ENCODE peak calls at places on chromosomes 5 and 9, in seven cellular contexts. P is tibial artery, X is H9, M is cardiac muscle cell, D is ovary, V is adrenal gland, G is psoas muscle. R is an unnamed sample. For H3K4me1, the result is how much of the 10 kb centered on the place peaks cover.

GRCh38 chr5:14569948-14570691 is 11.5 kb upstream of the OTULINL start:
- DNase-seq in P (no peak), X (no peak), M (no peak), D (no peak), V (no peak), G (no peak), R (no peak)

GRCh38 chr5:54243483-54244080 is 66.8 kb downstream of the ARL15 start:
- DNase-seq in P (no peak), X (no peak), M (peak), D (no peak), V (peak), G (no peak), R (no peak)

GRCh38 chr5:146165469-146165868 is 17.0 kb downstream of the LARS1 start:
- DNase-seq in P (no peak), X (no peak), M (no peak), D (no peak), V (no peak), G (no peak), R (no peak)

GRCh38 chr9:124420991-124421543 is 5.8 kb upstream of the PSMB7 start:
- DNase-seq in P (no peak), X (no peak), M (no peak), D (no peak), V (no peak), G (no peak), R (no peak)

GRCh38 chr9:134458111-134458845 is 132.0 kb downstream of the RXRA start:
- DNase-seq in P (no peak), X (no peak), M (peak), D (peak), V (no peak), G (no peak), R (no peak)

GRCh38 chr5:1732955-1733354 is 66.7 kb downstream of the MRPL36 start:
- DNase-seq in P (peak), X (peak), M (no peak), D (no peak), V (no peak), G (no peak), R (no peak)

GRCh38 chr9:114180701-114181582 is 25.6 kb downstream of the COL27A1 start:
- DNase-seq in P (no peak), X (no peak), M (peak), D (peak), V (no peak), G (no peak), R (peak)

GRCh38 chr9:6096821-6097220 is 81.4 kb upstream of the RANBP6 start:
- DNase-seq in P (no peak), X (no peak), M (peak), D (no peak), V (no peak), G (no peak), R (no peak)

GRCh38 chr5:164376840-164377239 is 871.4 kb downstream of the MAT2B start:
- DNase-seq in P (no peak), X (no peak), M (no peak), D (no peak), V (no peak), G (no peak), R (no peak)

GRCh38 chr5:31733365-31733764 is 94.4 kb downstream of the PDZD2 start:
- DNase-seq in P (no peak), X (no peak), M (peak), D (no peak), V (no peak), G (no peak), R (no peak)

GRCh38 chr9:21985964-21986667 is 8.1 kb downstream of the CDKN2A start:
- DNase-seq in P (no peak), X (no peak), M (no peak), D (no peak), V (no peak), G (no peak), R (no peak)

GRCh38 chr9:80635065-80635464 is 1054.3 kb downstream of the TLE1 start:
- DNase-seq in P (no peak), X (no peak), M (no peak), D (no peak), V (no peak), G (no peak), R (no peak)

GRCh38 chr9:86187121-86187520 is 72.3 kb downstream of the C9orf153 start:
- DNase-seq in P (no peak), X (peak), M (no peak), D (no peak), V (no peak), G (no peak), R (no peak)

GRCh38 chr9:86854898-86855523 is 92.3 kb downstream of the GAS1 start:
- DNase-seq in P (no peak), X (peak), M (peak), D (peak), V (peak), G (no peak), R (no peak)

GRCh38 chr5:23977996-23978395 is 470.6 kb downstream of the PRDM9 start:
- DNase-seq in P (no peak), X (peak), M (no peak), D (no peak), V (no peak), G (no peak), R (no peak)

GRCh38 chr5:178381921-178382688 is 149.5 kb upstream of the PHYKPL start:
- DNase-seq in P (no peak), X (no peak), M (no peak), D (peak), V (no peak), G (no peak), R (no peak)

GRCh38 chr5:8844847-8845246 is 701.0 kb downstream of the SEMA5A start:
- DNase-seq in P (no peak), X (no peak), M (peak), D (no peak), V (no peak), G (peak), R (no peak)

GRCh38 chr9:70639853-70640814 is 225.7 kb upstream of the KLF9 start:
- DNase-seq in P (no peak), X (no peak), M (peak), D (no peak), V (peak), G (no peak), R (no peak)

GRCh38 chr5:127072861-127073846 is at the start of gene C5orf63:
- DNase-seq in P (peak), X (peak), M (peak), D (peak), V (peak), G (peak), R (peak)

GRCh38 chr5:149452665-149453617 is 73.8 kb upstream of the IL17B start:
- DNase-seq in P (peak), X (peak), M (peak), D (peak), V (no peak), G (peak), R (peak)

GRCh38 chr5:95081500-95082355 is 203.2 kb downstream of the MCTP1 start:
- DNase-seq in P (peak), X (no peak), M (peak), D (no peak), V (peak), G (peak), R (peak)

GRCh38 chr9:35510745-35511428 is 21.0 kb downstream of the RUSC2 start:
- DNase-seq in P (peak), X (no peak), M (peak), D (peak), V (peak), G (peak), R (peak)
- H3K4me1 ChIP-seq in P (half or more), X (under half), M (under half), D (under half), V (under half), G (half or more), R (half or more)

GRCh38 chr9:94758031-94758430 is 31.5 kb downstream of the AOPEP start:
- DNase-seq in P (no peak), X (no peak), M (no peak), D (no peak), V (no peak), G (no peak), R (no peak)

GRCh38 chr9:94760646-94761045 is 34.1 kb downstream of the AOPEP start:
- DNase-seq in P (no peak), X (no peak), M (no peak), D (no peak), V (no peak), G (no peak), R (no peak)

GRCh38 chr9:94759937-94760336 is 33.4 kb downstream of the AOPEP start:
- DNase-seq in P (no peak), X (no peak), M (no peak), D (no peak), V (peak), G (no peak), R (no peak)

GRCh38 chr9:94758844-94759243 is 32.3 kb downstream of the AOPEP start:
- DNase-seq in P (no peak), X (no peak), M (no peak), D (no peak), V (no peak), G (no peak), R (no peak)

GRCh38 chr9:94757158-94757557 is 30.7 kb downstream of the AOPEP start:
- DNase-seq in P (no peak), X (no peak), M (peak), D (no peak), V (no peak), G (no peak), R (no peak)
- H3K27ac ChIP-seq in P (peak), X (no peak), M (peak), D (peak), V (no peak), G (no peak), R (no peak)

GRCh38 chr9:33880562-33881089 is 63.7 kb downstream of the UBE2R2 start:
- DNase-seq in P (no peak), X (no peak), M (no peak), D (no peak), V (no peak), G (no peak), R (no peak)
- H3K4me1 ChIP-seq in P (half or more), X (under half), M (under half), D (under half), V (under half), G (half or more), R (half or more)

GRCh38 chr5:140631831-140632365 is 1.1 kb downstream of the CD14 start:
- DNase-seq in P (no peak), X (no peak), M (no peak), D (peak), V (no peak), G (peak), R (no peak)
- H3K27ac ChIP-seq in P (peak), X (no peak), M (no peak), D (peak), V (peak), G (peak), R (peak)

GRCh38 chr5:79509244-79509880 is 4.6 kb downstream of the HOMER1 start:
- DNase-seq in P (no peak), X (no peak), M (no peak), D (no peak), V (no peak), G (no peak), R (no peak)

GRCh38 chr5:79510638-79511037 is 3.3 kb downstream of the HOMER1 start:
- DNase-seq in P (no peak), X (no peak), M (no peak), D (no peak), V (no peak), G (peak), R (peak)

GRCh38 chr5:79508794-79509193 is 5.1 kb downstream of the HOMER1 start:
- DNase-seq in P (no peak), X (no peak), M (no peak), D (no peak), V (no peak), G (no peak), R (no peak)

GRCh38 chr5:79507251-79508205 is 6.4 kb downstream of the HOMER1 start:
- DNase-seq in P (no peak), X (no peak), M (no peak), D (no peak), V (no peak), G (no peak), R (no peak)

GRCh38 chr5:79508354-79508753 is 5.6 kb downstream of the HOMER1 start:
- DNase-seq in P (no peak), X (no peak), M (no peak), D (no peak), V (no peak), G (no peak), R (no peak)
- H3K4me1 ChIP-seq in P (under half), X (under half), M (under half), D (under half), V (under half), G (under half), R (under half)

DNA sequence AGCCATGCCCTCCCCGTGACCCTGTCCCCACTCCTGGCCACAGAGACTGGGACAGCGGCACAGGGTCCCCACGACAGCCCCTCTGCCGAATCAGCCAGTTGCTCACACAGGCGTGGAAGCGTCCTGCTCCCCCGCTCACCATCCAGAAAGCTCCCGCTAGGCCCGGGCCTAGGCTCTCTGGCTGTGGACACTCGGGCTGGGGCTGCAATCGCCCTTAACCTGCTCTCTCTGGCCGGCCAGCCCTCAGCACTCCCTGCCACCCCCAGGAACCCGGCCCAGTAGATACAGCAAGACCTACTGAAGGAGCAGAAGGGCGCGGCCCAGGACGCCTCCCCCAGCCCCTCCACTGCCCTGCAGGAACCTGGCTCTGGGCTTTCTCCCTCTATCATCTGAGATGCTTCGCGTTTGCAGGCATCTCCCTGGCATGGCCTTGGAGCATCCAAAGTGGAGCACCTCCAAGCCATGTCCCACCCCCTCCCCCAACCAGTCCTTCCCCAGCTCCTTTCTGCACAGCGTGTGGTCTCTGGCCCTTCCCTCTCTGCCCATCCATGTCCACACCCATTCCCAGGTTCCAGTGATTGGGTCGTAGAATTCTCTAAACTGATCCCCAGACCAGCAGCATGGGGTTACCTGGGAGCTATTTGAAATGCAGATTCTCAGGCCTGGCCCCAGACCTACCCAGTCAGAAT is 113.7 kb upstream of the LMX1B start:
- DNase-seq in P (no peak), X (peak), M (no peak), D (no peak), V (no peak), G (no peak), R (no peak)
- H3K27ac ChIP-seq in P (no peak), X (no peak), M (no peak), D (peak), V (no peak), G (no peak), R (peak)

GRCh38 chr9:36862206-36863145 is 171.6 kb downstream of the PAX5 start:
- DNase-seq in P (no peak), X (peak), M (peak), D (peak), V (peak), G (peak), R (no peak)
- H3K4me1 ChIP-seq in P (under half), X (under half), M (under half), D (under half), V (under half), G (under half), R (under half)

GRCh38 chr5:124658867-124659557 is 87.4 kb downstream of the ZNF608 start:
- DNase-seq in P (no peak), X (no peak), M (peak), D (no peak), V (no peak), G (no peak), R (no peak)
- H3K27ac ChIP-seq in P (no peak), X (no peak), M (peak), D (no peak), V (no peak), G (peak), R (no peak)